ENCODE peak calls at places on chromosome 16, in four cellular contexts. C is small intestine, B is RWPE1, J is AG04449. A is an unnamed sample.

GRCh38 chr16:74607967-74608356 is 1.0 kb upstream of the GLG1 start:
- DNase-seq in C (no peak), B (no peak), J (no peak), A (no peak)

GRCh38 chr16:20314575-20314974 is 12.7 kb downstream of the GP2 start:
- DNase-seq in C (no peak), B (no peak), J (no peak), A (no peak)

GRCh38 chr16:87560428-87561199 is 41.7 kb upstream of the JPH3 start:
- DNase-seq in C (peak), B (peak), J (no peak), A (no peak)

GRCh38 chr16:72722552-72722951 is 325.4 kb downstream of the ZFHX3 start:
- DNase-seq in C (no peak), B (no peak), J (no peak), A (no peak)

GRCh38 chr16:11793840-11794239 is 3.2 kb downstream of the ZC3H7A start:
- DNase-seq in C (peak), B (no peak), J (no peak), A (no peak)

GRCh38 chr16:81265658-81266451 is 27.4 kb downstream of the BCO1 start:
- DNase-seq in C (peak), B (no peak), J (no peak), A (no peak)

GRCh38 chr16:85428168-85428898 is 184.8 kb upstream of the GSE1 start:
- DNase-seq in C (peak), B (no peak), J (no peak), A (peak)

GRCh38 chr16:86033971-86034370 is 135.0 kb downstream of the IRF8 start:
- DNase-seq in C (no peak), B (no peak), J (no peak), A (no peak)

GRCh38 chr16:75379339-75379738 is 54.0 kb downstream of the CFDP1 start:
- DNase-seq in C (no peak), B (no peak), J (no peak), A (no peak)

GRCh38 chr16:576823-577201 is 7.0 kb downstream of the PIGQ start:
- DNase-seq in C (no peak), B (no peak), J (no peak), A (no peak)

GRCh38 chr16:82651921-82652601 is 25.3 kb downstream of the CDH13 start:
- DNase-seq in C (peak), B (no peak), J (no peak), A (no peak)

GRCh38 chr16:81537721-81538561 is 93.3 kb downstream of the CMIP start:
- DNase-seq in C (no peak), B (no peak), J (no peak), A (no peak)

GRCh38 chr16:85835956-85836705 is 36.6 kb downstream of the COX4I1 start:
- DNase-seq in C (no peak), B (no peak), J (no peak), A (no peak)

GRCh38 chr16:709651-710499 is 4.3 kb upstream of the FBXL16 start:
- DNase-seq in C (no peak), B (peak), J (peak), A (no peak)

GRCh38 chr16:88647178-88648070 is 3.4 kb downstream of the CYBA start:
- DNase-seq in C (no peak), B (no peak), J (no peak), A (no peak)

GRCh38 chr16:55367796-55368195 is 43.8 kb downstream of the IRX6 start:
- DNase-seq in C (no peak), B (peak), J (peak), A (no peak)

GRCh38 chr16:87043273-87044030 is 273.7 kb downstream of the C16orf95 start:
- DNase-seq in C (no peak), B (no peak), J (no peak), A (no peak)